ENCODE peak calls at places on chromosomes 4 and X, in six cellular contexts. W is GF-D8, O is uterus, R is C1 segment of cervical spinal cord, J is thyroid gland, V is H7. P is an unnamed sample.

GRCh38 chr4:87589531-87589930 is 18.8 kb upstream of the DSPP start:
- DNase-seq in W (no peak), O (no peak), R (no peak), J (no peak), V (no peak), P (no peak)

GRCh38 chr4:121863787-121864186 is 6.5 kb downstream of the BBS7 start:
- DNase-seq in W (no peak), O (no peak), R (no peak), J (no peak), V (peak; percentile 4), P (no peak)

GRCh38 chr4:108466936-108467902 is 153.2 kb upstream of the RPL34 start:
- DNase-seq in W (no peak), O (no peak), R (no peak), J (no peak), V (no peak), P (no peak)

GRCh38 chrX:105618393-105619101 is 203.8 kb upstream of the NRK start:
- DNase-seq in W (no peak), O (no peak), R (no peak), J (no peak), V (no peak), P (no peak)

GRCh38 chrX:56812515-56813105 is 83.6 kb downstream of the NBDY start:
- DNase-seq in W (no peak), O (no peak), R (no peak), J (no peak), V (no peak), P (no peak)

GRCh38 chrX:112636951-112637541 is 42.7 kb downstream of the LHFPL1 start:
- DNase-seq in W (no peak), O (no peak), R (no peak), J (no peak), V (no peak), P (no peak)

GRCh38 chrX:108309144-108309543 is 129.1 kb downstream of the COL4A6 start:
- DNase-seq in W (no peak), O (no peak), R (no peak), J (no peak), V (no peak), P (no peak)

GRCh38 chr4:55722132-55722531 is 86.0 kb upstream of the NMU start:
- DNase-seq in W (no peak), O (no peak), R (no peak), J (no peak), V (no peak), P (no peak)

GRCh38 chrX:40177942-40178715 is 80.4 kb upstream of the BCOR start:
- DNase-seq in W (no peak), O (no peak), R (no peak), J (no peak), V (no peak), P (no peak)

GRCh38 chr4:136369073-136369472 is 1163.2 kb downstream of the PCDH18 start:
- DNase-seq in W (no peak), O (no peak), R (no peak), J (no peak), V (no peak), P (no peak)

GRCh38 chr4:143384381-143384994 is 47.8 kb downstream of the GAB1 start:
- DNase-seq in W (no peak), O (no peak), R (no peak), J (no peak), V (no peak), P (no peak)

GRCh38 chrX:72299891-72300630 is 5.7 kb downstream of the CITED1 start:
- DNase-seq in W (no peak), O (no peak), R (no peak), J (no peak), V (no peak), P (no peak)

GRCh38 chr4:6391186-6391851 is 81.1 kb downstream of the PPP2R2C start:
- DNase-seq in W (no peak), O (no peak), R (no peak), J (no peak), V (no peak), P (no peak)

GRCh38 chr4:8040607-8041006 is 100.9 kb upstream of the AFAP1 start:
- DNase-seq in W (no peak), O (no peak), R (no peak), J (peak; percentile 12), V (no peak), P (no peak)

GRCh38 chrX:132564026-132564425 is 75.2 kb upstream of the MBNL3 start:
- DNase-seq in W (no peak), O (no peak), R (no peak), J (no peak), V (no peak), P (no peak)

GRCh38 chr4:108743021-108743420 is 19.8 kb downstream of the ETNPPL start:
- DNase-seq in W (no peak), O (no peak), R (no peak), J (no peak), V (peak; percentile 40), P (no peak)